ENCODE peak calls at places on chromosomes 6 and 20, in nine cellular contexts. One of them, this sample, is unnamed.
A peak's percentile ranks its signal among the peaks of the same experiment; 100 is the strongest.

GRCh38 chr6:36947570-36948351 is 6.8 kb upstream of the PI16 start:
- DNase-seq in GM10248: no peak
- DNase-seq in H9: peak; percentile 28
- DNase-seq in AG10803: no peak
- DNase-seq in brain microvascular endothelial cell: no peak
- DNase-seq in foreskin fibroblast: no peak
- DNase-seq in progenitor cell of endocrine pancreas: no peak
- DNase-seq in esophagus squamous epithelium: no peak
- DNase-seq in neural crest cell: no peak
- DNase-seq in this sample: no peak

GRCh38 chr20:57211949-57212889 is 54.2 kb downstream of the BMP7 start:
- DNase-seq in GM10248: no peak
- DNase-seq in H9: peak; percentile 75
- DNase-seq in AG10803: peak; percentile 87
- DNase-seq in brain microvascular endothelial cell: peak; percentile 85
- DNase-seq in foreskin fibroblast: no peak
- DNase-seq in progenitor cell of endocrine pancreas: no peak
- DNase-seq in esophagus squamous epithelium: no peak
- DNase-seq in neural crest cell: peak; percentile 51
- DNase-seq in this sample: peak; percentile 88

GRCh38 chr6:142013286-142013685 is 119.4 kb upstream of the GJE1 start:
- DNase-seq in GM10248: no peak
- DNase-seq in H9: no peak
- DNase-seq in AG10803: peak; percentile 90
- DNase-seq in brain microvascular endothelial cell: peak; percentile 59
- DNase-seq in foreskin fibroblast: peak; percentile 82
- DNase-seq in progenitor cell of endocrine pancreas: no peak
- DNase-seq in esophagus squamous epithelium: no peak
- DNase-seq in neural crest cell: no peak
- DNase-seq in this sample: peak; percentile 88

GRCh38 chr20:42026599-42026998 is 408.4 kb upstream of the CHD6 start:
- DNase-seq in GM10248: no peak
- DNase-seq in H9: no peak
- DNase-seq in AG10803: no peak
- DNase-seq in brain microvascular endothelial cell: no peak
- DNase-seq in foreskin fibroblast: no peak
- DNase-seq in progenitor cell of endocrine pancreas: no peak
- DNase-seq in esophagus squamous epithelium: no peak
- DNase-seq in neural crest cell: no peak
- DNase-seq in this sample: no peak

GRCh38 chr20:1959156-1959555 is 34.7 kb downstream of the PDYN start:
- DNase-seq in GM10248: no peak
- DNase-seq in H9: no peak
- DNase-seq in AG10803: no peak
- DNase-seq in brain microvascular endothelial cell: no peak
- DNase-seq in foreskin fibroblast: no peak
- DNase-seq in progenitor cell of endocrine pancreas: no peak
- DNase-seq in esophagus squamous epithelium: no peak
- DNase-seq in neural crest cell: no peak
- DNase-seq in this sample: no peak

GRCh38 chr6:77587963-77588362 is 64.9 kb upstream of the MEI4 start:
- DNase-seq in GM10248: no peak
- DNase-seq in H9: no peak
- DNase-seq in AG10803: no peak
- DNase-seq in brain microvascular endothelial cell: no peak
- DNase-seq in foreskin fibroblast: no peak
- DNase-seq in progenitor cell of endocrine pancreas: no peak
- DNase-seq in esophagus squamous epithelium: no peak
- DNase-seq in neural crest cell: no peak
- DNase-seq in this sample: no peak

GRCh38 chr6:13286185-13286584 is 42.2 kb downstream of the TBC1D7 start:
- DNase-seq in GM10248: no peak
- DNase-seq in H9: no peak
- DNase-seq in AG10803: no peak
- DNase-seq in brain microvascular endothelial cell: no peak
- DNase-seq in foreskin fibroblast: no peak
- DNase-seq in progenitor cell of endocrine pancreas: no peak
- DNase-seq in esophagus squamous epithelium: no peak
- DNase-seq in neural crest cell: no peak
- DNase-seq in this sample: no peak

GRCh38 chr6:25788305-25788922 is 33.9 kb downstream of the SLC17A4 start:
- DNase-seq in GM10248: peak; percentile 22
- DNase-seq in H9: peak; percentile 71
- DNase-seq in AG10803: peak; percentile 60
- DNase-seq in brain microvascular endothelial cell: peak; percentile 38
- DNase-seq in foreskin fibroblast: peak; percentile 16
- DNase-seq in progenitor cell of endocrine pancreas: no peak
- DNase-seq in esophagus squamous epithelium: no peak
- DNase-seq in neural crest cell: no peak
- DNase-seq in this sample: peak; percentile 77

GRCh38 chr6:140636237-140636636 is 1261.8 kb upstream of the CITED2 start:
- DNase-seq in GM10248: no peak
- DNase-seq in H9: no peak
- DNase-seq in AG10803: no peak
- DNase-seq in brain microvascular endothelial cell: no peak
- DNase-seq in foreskin fibroblast: no peak
- DNase-seq in progenitor cell of endocrine pancreas: no peak
- DNase-seq in esophagus squamous epithelium: no peak
- DNase-seq in neural crest cell: no peak
- DNase-seq in this sample: no peak

GRCh38 chr6:122788663-122789062 is 395 bp upstream of the SMPDL3A start:
- DNase-seq in GM10248: no peak
- DNase-seq in H9: no peak
- DNase-seq in AG10803: no peak
- DNase-seq in brain microvascular endothelial cell: no peak
- DNase-seq in foreskin fibroblast: no peak
- DNase-seq in progenitor cell of endocrine pancreas: no peak
- DNase-seq in esophagus squamous epithelium: no peak
- DNase-seq in neural crest cell: no peak
- DNase-seq in this sample: no peak

GRCh38 chr6:29137724-29138123 is 29.9 kb downstream of the OR2J3 start:
- DNase-seq in GM10248: no peak
- DNase-seq in H9: no peak
- DNase-seq in AG10803: no peak
- DNase-seq in brain microvascular endothelial cell: no peak
- DNase-seq in foreskin fibroblast: no peak
- DNase-seq in progenitor cell of endocrine pancreas: no peak
- DNase-seq in esophagus squamous epithelium: no peak
- DNase-seq in neural crest cell: no peak
- DNase-seq in this sample: no peak

GRCh38 chr20:44750081-44750805 is 4.6 kb downstream of the KCNK15 start:
- DNase-seq in GM10248: no peak
- DNase-seq in H9: peak; percentile 61
- DNase-seq in AG10803: no peak
- DNase-seq in brain microvascular endothelial cell: no peak
- DNase-seq in foreskin fibroblast: no peak
- DNase-seq in progenitor cell of endocrine pancreas: no peak
- DNase-seq in esophagus squamous epithelium: no peak
- DNase-seq in neural crest cell: no peak
- DNase-seq in this sample: no peak
- TF ChIP-seq CTCF in GM10248: no peak
- TF ChIP-seq CTCF in H9: peak; percentile 66
- TF ChIP-seq CTCF in AG10803: peak; percentile 25
- TF ChIP-seq CTCF in brain microvascular endothelial cell: no peak
- TF ChIP-seq CTCF in foreskin fibroblast: no peak
- TF ChIP-seq CTCF in progenitor cell of endocrine pancreas: no peak
- TF ChIP-seq CTCF in esophagus squamous epithelium: no peak
- TF ChIP-seq CTCF in neural crest cell: peak; percentile 30
- TF ChIP-seq CTCF in this sample: no peak

DNA sequence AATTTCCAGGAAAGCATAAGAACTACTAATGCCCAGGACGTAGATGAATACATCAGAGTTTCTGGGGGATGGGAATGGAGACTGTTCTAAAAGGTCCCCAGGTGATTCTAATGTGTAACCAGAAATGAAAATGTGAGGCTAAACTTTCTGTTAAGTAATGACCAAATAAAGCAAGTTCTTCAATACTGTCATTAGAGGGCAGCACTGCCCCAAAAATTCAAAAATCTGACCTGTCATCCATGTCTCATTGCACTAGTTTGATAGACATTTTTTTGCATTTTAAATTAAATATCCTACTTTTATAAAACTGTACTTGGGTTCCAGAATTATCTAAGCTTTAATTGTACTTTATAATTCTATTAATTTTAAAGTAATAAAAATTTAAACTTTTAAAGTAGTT is 94.9 kb downstream of the RFX6 start:
- DNase-seq in GM10248: peak; percentile 30
- DNase-seq in H9: no peak
- DNase-seq in AG10803: peak; percentile 49
- DNase-seq in brain microvascular endothelial cell: peak; percentile 42
- DNase-seq in foreskin fibroblast: peak; percentile 6
- DNase-seq in progenitor cell of endocrine pancreas: no peak
- DNase-seq in esophagus squamous epithelium: no peak
- DNase-seq in neural crest cell: peak; percentile 20
- DNase-seq in this sample: peak; percentile 76
- TF ChIP-seq CTCF in GM10248: peak; percentile 68
- TF ChIP-seq CTCF in H9: peak; percentile 82
- TF ChIP-seq CTCF in AG10803: peak; percentile 76
- TF ChIP-seq CTCF in brain microvascular endothelial cell: peak; percentile 61
- TF ChIP-seq CTCF in foreskin fibroblast: peak; percentile 63
- TF ChIP-seq CTCF in progenitor cell of endocrine pancreas: peak; percentile 86
- TF ChIP-seq CTCF in esophagus squamous epithelium: peak; percentile 42
- TF ChIP-seq CTCF in neural crest cell: peak; percentile 86
- TF ChIP-seq CTCF in this sample: peak; percentile 48

GRCh38 chr6:134063121-134063965 is 10.9 kb upstream of the SLC2A12 start:
- DNase-seq in GM10248: no peak
- DNase-seq in H9: peak; percentile 46
- DNase-seq in AG10803: no peak
- DNase-seq in brain microvascular endothelial cell: no peak
- DNase-seq in foreskin fibroblast: no peak
- DNase-seq in progenitor cell of endocrine pancreas: no peak
- DNase-seq in esophagus squamous epithelium: no peak
- DNase-seq in neural crest cell: no peak
- DNase-seq in this sample: no peak
- TF ChIP-seq CTCF in GM10248: no peak
- TF ChIP-seq CTCF in H9: no peak
- TF ChIP-seq CTCF in AG10803: no peak
- TF ChIP-seq CTCF in brain microvascular endothelial cell: no peak
- TF ChIP-seq CTCF in foreskin fibroblast: no peak
- TF ChIP-seq CTCF in progenitor cell of endocrine pancreas: no peak
- TF ChIP-seq CTCF in esophagus squamous epithelium: no peak
- TF ChIP-seq CTCF in neural crest cell: no peak
- TF ChIP-seq CTCF in this sample: no peak

GRCh38 chr6:134446228-134446848 is 128.4 kb upstream of the SGK1 start:
- DNase-seq in GM10248: no peak
- DNase-seq in H9: no peak
- DNase-seq in AG10803: peak; percentile 84
- DNase-seq in brain microvascular endothelial cell: no peak
- DNase-seq in foreskin fibroblast: no peak
- DNase-seq in progenitor cell of endocrine pancreas: no peak
- DNase-seq in esophagus squamous epithelium: no peak
- DNase-seq in neural crest cell: no peak
- DNase-seq in this sample: no peak
- TF ChIP-seq CTCF in GM10248: no peak
- TF ChIP-seq CTCF in H9: peak; percentile 34
- TF ChIP-seq CTCF in AG10803: peak; percentile 32
- TF ChIP-seq CTCF in brain microvascular endothelial cell: peak; percentile 36
- TF ChIP-seq CTCF in foreskin fibroblast: no peak
- TF ChIP-seq CTCF in progenitor cell of endocrine pancreas: no peak
- TF ChIP-seq CTCF in esophagus squamous epithelium: no peak
- TF ChIP-seq CTCF in neural crest cell: no peak
- TF ChIP-seq CTCF in this sample: no peak

GRCh38 chr6:118509009-118509617 is 39.0 kb upstream of the PLN start:
- DNase-seq in GM10248: no peak
- DNase-seq in H9: no peak
- DNase-seq in AG10803: peak; percentile 33
- DNase-seq in brain microvascular endothelial cell: peak; percentile 40
- DNase-seq in foreskin fibroblast: peak; percentile 19
- DNase-seq in progenitor cell of endocrine pancreas: no peak
- DNase-seq in esophagus squamous epithelium: no peak
- DNase-seq in neural crest cell: no peak
- DNase-seq in this sample: peak; percentile 43

GRCh38 chr6:118511930-118512715 is 36.0 kb upstream of the PLN start:
- DNase-seq in GM10248: no peak
- DNase-seq in H9: no peak
- DNase-seq in AG10803: no peak
- DNase-seq in brain microvascular endothelial cell: no peak
- DNase-seq in foreskin fibroblast: no peak
- DNase-seq in progenitor cell of endocrine pancreas: no peak
- DNase-seq in esophagus squamous epithelium: no peak
- DNase-seq in neural crest cell: no peak
- DNase-seq in this sample: no peak

GRCh38 chr6:118514689-118515088 is 33.4 kb upstream of the PLN start:
- DNase-seq in GM10248: no peak
- DNase-seq in H9: no peak
- DNase-seq in AG10803: no peak
- DNase-seq in brain microvascular endothelial cell: no peak
- DNase-seq in foreskin fibroblast: no peak
- DNase-seq in progenitor cell of endocrine pancreas: no peak
- DNase-seq in esophagus squamous epithelium: no peak
- DNase-seq in neural crest cell: no peak
- DNase-seq in this sample: no peak
- TF ChIP-seq CTCF in GM10248: no peak
- TF ChIP-seq CTCF in H9: no peak
- TF ChIP-seq CTCF in AG10803: no peak
- TF ChIP-seq CTCF in brain microvascular endothelial cell: no peak
- TF ChIP-seq CTCF in foreskin fibroblast: no peak
- TF ChIP-seq CTCF in progenitor cell of endocrine pancreas: no peak
- TF ChIP-seq CTCF in esophagus squamous epithelium: no peak
- TF ChIP-seq CTCF in neural crest cell: no peak
- TF ChIP-seq CTCF in this sample: no peak

GRCh38 chr6:98016565-98016964 is 733.5 kb upstream of the MMS22L start:
- DNase-seq in GM10248: no peak
- DNase-seq in H9: no peak
- DNase-seq in AG10803: no peak
- DNase-seq in brain microvascular endothelial cell: no peak
- DNase-seq in foreskin fibroblast: no peak
- DNase-seq in progenitor cell of endocrine pancreas: no peak
- DNase-seq in esophagus squamous epithelium: no peak
- DNase-seq in neural crest cell: no peak
- DNase-seq in this sample: no peak
- TF ChIP-seq CTCF in GM10248: no peak
- TF ChIP-seq CTCF in H9: no peak
- TF ChIP-seq CTCF in AG10803: no peak
- TF ChIP-seq CTCF in brain microvascular endothelial cell: no peak
- TF ChIP-seq CTCF in foreskin fibroblast: no peak
- TF ChIP-seq CTCF in progenitor cell of endocrine pancreas: no peak
- TF ChIP-seq CTCF in esophagus squamous epithelium: no peak
- TF ChIP-seq CTCF in neural crest cell: no peak
- TF ChIP-seq CTCF in this sample: no peak